ENCODE peak calls at places on chromosomes 12 and 14, in nine cellular contexts. Q is GM19239, S is heart right ventricle, W is retina, Z is heart left ventricle, I is stomach, Y is ovary, P is HEK293T, V is NCI-H187 treated with DMSO at 0.1 percent for 48 hours. C is an unnamed sample.

GRCh38 chr12:70243510-70244331 is 488 bp downstream of the CNOT2 start:
- DNase-seq in P (peak), Z (peak), W (peak), I (peak), Y (peak), Q (peak), V (no peak), S (peak), C (peak)

GRCh38 chr12:14841761-14842160 is 1.6 kb downstream of the ART4 start:
- DNase-seq in V (no peak), S (peak), Q (no peak), I (no peak), W (no peak), Z (peak), P (no peak), Y (peak), C (peak)

GRCh38 chr12:116492703-116493324 is 66.4 kb upstream of the MAP1LC3B2 start:
- DNase-seq in Y (no peak), P (no peak), S (no peak), Q (no peak), I (no peak), Z (no peak), V (no peak), W (no peak), C (no peak)

GRCh38 chr14:36553650-36554260 is 28.7 kb downstream of the NKX2-8 start:
- DNase-seq in Y (no peak), P (peak), Q (no peak), S (no peak), V (peak), W (peak), I (no peak), Z (no peak), C (no peak)

GRCh38 chr12:120925740-120926563 is 21.8 kb upstream of the SPPL3 start:
- DNase-seq in I (no peak), W (no peak), Q (no peak), P (no peak), V (no peak), S (no peak), Z (no peak), Y (no peak), C (no peak)

GRCh38 chr14:77238996-77239395 is 32.0 kb downstream of the NGB start:
- DNase-seq in I (no peak), P (no peak), Q (no peak), Y (no peak), V (no peak), S (no peak), Z (no peak), W (no peak), C (no peak)

GRCh38 chr14:68307769-68308168 is 485.1 kb downstream of the ZFP36L1 start:
- DNase-seq in V (no peak), I (no peak), S (no peak), Y (no peak), P (no peak), W (no peak), Z (no peak), Q (no peak), C (no peak)

GRCh38 chr12:49131973-49132461 is 822 bp upstream of the TUBA1B start:
- DNase-seq in I (no peak), S (no peak), Y (no peak), P (no peak), V (no peak), W (no peak), Z (no peak), Q (no peak), C (no peak)

GRCh38 chr12:81146228-81147225 is 68.6 kb downstream of the ACSS3 start:
- DNase-seq in Y (no peak), P (no peak), S (no peak), V (no peak), Q (no peak), W (no peak), Z (no peak), I (no peak), C (no peak)

GRCh38 chr14:79576434-79576833 is 634.9 kb downstream of the DIO2 start:
- DNase-seq in I (no peak), P (no peak), V (no peak), W (peak), Y (no peak), S (no peak), Q (no peak), Z (no peak), C (no peak)

GRCh38 chr12:95574799-95575452 is 23.6 kb upstream of the USP44 start:
- DNase-seq in P (peak), Z (no peak), W (peak), V (peak), Y (no peak), Q (no peak), S (no peak), I (no peak), C (no peak)

GRCh38 chr14:21924479-21924878 is 250.9 kb upstream of the OR4E1 start:
- DNase-seq in Z (no peak), W (no peak), P (no peak), S (no peak), Y (no peak), Q (peak), I (no peak), V (no peak), C (no peak)

GRCh38 chr12:131946757-131947156 is 3.0 kb upstream of the EP400 start:
- DNase-seq in S (no peak), W (no peak), I (no peak), V (no peak), P (no peak), Q (no peak), Y (no peak), Z (no peak), C (no peak)

GRCh38 chr12:46439793-46440511 is 67.4 kb upstream of the SLC38A2 start:
- DNase-seq in Q (no peak), I (no peak), Z (no peak), S (no peak), Y (no peak), V (no peak), P (no peak), W (no peak), C (no peak)

GRCh38 chr12:60194682-60195081 is 598.9 kb downstream of the SLC16A7 start:
- DNase-seq in I (no peak), Y (no peak), V (no peak), Q (no peak), Z (no peak), W (no peak), P (no peak), S (no peak), C (no peak)

GRCh38 chr14:69133206-69134125 is 19.5 kb downstream of the DCAF5 start:
- DNase-seq in Y (no peak), S (no peak), I (no peak), P (peak), Q (no peak), W (no peak), Z (no peak), V (no peak), C (no peak)

GRCh38 chr14:92644166-92644565 is 104.3 kb downstream of the LGMN start:
- DNase-seq in V (no peak), Y (no peak), S (no peak), Z (no peak), P (no peak), W (no peak), I (no peak), Q (no peak), C (no peak)

GRCh38 chr12:68356060-68356748 is 24.0 kb upstream of the MDM1 start:
- DNase-seq in I (no peak), S (no peak), V (peak), Y (no peak), W (no peak), P (no peak), Q (no peak), Z (no peak), C (no peak)

GRCh38 chr14:97578982-97579381 is 781.8 kb downstream of the VRK1 start:
- DNase-seq in V (no peak), S (no peak), Z (no peak), W (no peak), P (no peak), I (no peak), Q (no peak), Y (no peak), C (no peak)

GRCh38 chr12:4307593-4308333 is 13.2 kb upstream of the TIGAR start:
- DNase-seq in Z (peak), P (peak), V (no peak), Q (no peak), Y (peak), I (peak), W (peak), S (peak), C (peak)

GRCh38 chr12:79451988-79452387 is 238.8 kb downstream of the PAWR start:
- DNase-seq in S (peak), I (peak), Q (no peak), Y (peak), V (no peak), Z (peak), P (no peak), W (no peak), C (peak)

GRCh38 chr12:30797689-30798088 is 42.9 kb upstream of the CAPRIN2 start:
- DNase-seq in P (no peak), W (peak), Q (no peak), Z (no peak), V (no peak), S (no peak), I (no peak), Y (no peak), C (no peak)

GRCh38 chr14:103074699-103075341 is 9.2 kb upstream of the LBHD2 start:
- DNase-seq in P (no peak), V (no peak), Q (no peak), S (peak), Y (peak), I (peak), W (peak), Z (peak), C (peak)

GRCh38 chr12:46549527-46550265 is 177.1 kb upstream of the SLC38A2 start:
- DNase-seq in Q (no peak), W (no peak), I (no peak), Y (no peak), Z (no peak), S (no peak), P (no peak), V (no peak), C (no peak)

GRCh38 chr14:105477659-105478623 is 3.3 kb downstream of the CRIP2 start:
- DNase-seq in Y (no peak), Q (no peak), V (no peak), P (no peak), Z (peak), S (no peak), W (no peak), I (no peak), C (peak)